ENCODE peak calls at places on chromosomes 2 and 18, in nine cellular contexts. One of them, this sample, is unnamed.

GRCh38 chr2:67841711-67842110 is 221.1 kb downstream of the C1D start:
- DNase-seq in left ventricle myocardium inferior: no peak
- DNase-seq in cardiac fibroblast: no peak
- DNase-seq in IMR-90: no peak
- DNase-seq in AG04450: no peak
- DNase-seq in adrenal gland: no peak
- DNase-seq in ovary: no peak
- DNase-seq in astrocyte of the cerebellum: no peak
- DNase-seq in breast epithelium: no peak
- DNase-seq in this sample: no peak

GRCh38 chr2:166060191-166060590 is 67.6 kb downstream of the SCN1A start:
- DNase-seq in left ventricle myocardium inferior: no peak
- DNase-seq in cardiac fibroblast: peak; percentile 82
- DNase-seq in IMR-90: peak; percentile 22
- DNase-seq in AG04450: no peak
- DNase-seq in adrenal gland: no peak
- DNase-seq in ovary: no peak
- DNase-seq in astrocyte of the cerebellum: no peak
- DNase-seq in breast epithelium: no peak
- DNase-seq in this sample: no peak

GRCh38 chr2:239945751-239946569 is 79.2 kb downstream of the NDUFA10 start:
- DNase-seq in left ventricle myocardium inferior: peak; percentile 7
- DNase-seq in cardiac fibroblast: no peak
- DNase-seq in IMR-90: no peak
- DNase-seq in AG04450: no peak
- DNase-seq in adrenal gland: no peak
- DNase-seq in ovary: peak; percentile 23
- DNase-seq in astrocyte of the cerebellum: no peak
- DNase-seq in breast epithelium: peak; percentile 30
- DNase-seq in this sample: no peak

GRCh38 chr18:43139288-43139946 is 23.9 kb upstream of the RIT2 start:
- DNase-seq in left ventricle myocardium inferior: no peak
- DNase-seq in cardiac fibroblast: no peak
- DNase-seq in IMR-90: no peak
- DNase-seq in AG04450: no peak
- DNase-seq in adrenal gland: no peak
- DNase-seq in ovary: no peak
- DNase-seq in astrocyte of the cerebellum: no peak
- DNase-seq in breast epithelium: no peak
- DNase-seq in this sample: no peak

GRCh38 chr2:84749442-84749841 is 131.4 kb downstream of the TRABD2A start:
- DNase-seq in left ventricle myocardium inferior: no peak
- DNase-seq in cardiac fibroblast: peak; percentile 34
- DNase-seq in IMR-90: no peak
- DNase-seq in AG04450: no peak
- DNase-seq in adrenal gland: no peak
- DNase-seq in ovary: no peak
- DNase-seq in astrocyte of the cerebellum: no peak
- DNase-seq in breast epithelium: no peak
- DNase-seq in this sample: no peak

GRCh38 chr18:58556333-58557012 is 72.4 kb downstream of the ALPK2 start:
- DNase-seq in left ventricle myocardium inferior: peak; percentile 67
- DNase-seq in cardiac fibroblast: no peak
- DNase-seq in IMR-90: no peak
- DNase-seq in AG04450: no peak
- DNase-seq in adrenal gland: no peak
- DNase-seq in ovary: no peak
- DNase-seq in astrocyte of the cerebellum: no peak
- DNase-seq in breast epithelium: no peak
- DNase-seq in this sample: no peak

GRCh38 chr2:217559084-217559483 is 443.7 kb downstream of the TNS1 start:
- DNase-seq in left ventricle myocardium inferior: no peak
- DNase-seq in cardiac fibroblast: no peak
- DNase-seq in IMR-90: no peak
- DNase-seq in AG04450: no peak
- DNase-seq in adrenal gland: no peak
- DNase-seq in ovary: no peak
- DNase-seq in astrocyte of the cerebellum: no peak
- DNase-seq in breast epithelium: no peak
- DNase-seq in this sample: no peak

GRCh38 chr2:196482119-196483065 is 157.1 kb upstream of the CCDC150 start:
- DNase-seq in left ventricle myocardium inferior: no peak
- DNase-seq in cardiac fibroblast: peak; percentile 82
- DNase-seq in IMR-90: peak; percentile 55
- DNase-seq in AG04450: no peak
- DNase-seq in adrenal gland: no peak
- DNase-seq in ovary: no peak
- DNase-seq in astrocyte of the cerebellum: no peak
- DNase-seq in breast epithelium: no peak
- DNase-seq in this sample: peak; percentile 55

DNA sequence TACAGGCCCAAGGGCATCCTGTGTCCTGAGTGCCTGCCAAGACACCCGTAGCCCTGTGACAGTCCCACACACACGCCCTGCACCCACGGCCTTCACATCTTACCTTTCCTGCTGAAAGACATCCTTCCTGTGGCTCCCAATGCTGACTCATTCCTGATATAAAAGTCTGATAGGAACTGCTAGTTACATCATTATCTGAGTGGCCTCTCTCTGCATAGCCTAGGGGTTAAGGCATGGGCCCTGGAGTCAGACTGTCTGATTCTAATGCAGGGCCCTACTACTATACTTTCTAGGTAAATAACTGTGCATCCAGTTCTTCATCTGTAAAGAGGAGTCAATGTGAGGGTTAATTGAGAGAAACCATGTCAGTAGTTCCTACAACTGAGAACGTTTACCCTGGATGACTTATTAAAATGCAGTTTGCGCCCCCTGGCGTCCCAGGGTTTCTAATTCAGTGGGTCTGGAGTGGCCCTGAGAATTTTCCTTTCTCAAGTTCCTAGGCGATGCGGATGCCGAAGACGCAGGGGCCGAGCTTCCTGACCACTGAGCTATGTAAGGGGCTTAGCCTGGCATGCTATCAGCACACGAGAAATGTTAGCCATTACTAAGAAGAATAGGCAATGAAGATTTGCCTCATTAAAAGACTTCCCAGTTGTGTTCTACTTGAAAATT is 6.0 kb upstream of the GPR45 start:
- DNase-seq in left ventricle myocardium inferior: peak; percentile 73
- DNase-seq in cardiac fibroblast: peak; percentile 88
- DNase-seq in IMR-90: peak; percentile 80
- DNase-seq in AG04450: peak; percentile 49
- DNase-seq in adrenal gland: peak; percentile 92
- DNase-seq in ovary: peak; percentile 72
- DNase-seq in astrocyte of the cerebellum: peak; percentile 74
- DNase-seq in breast epithelium: peak; percentile 60
- DNase-seq in this sample: peak; percentile 84
- TF ChIP-seq CTCF in left ventricle myocardium inferior: peak; percentile 78
- TF ChIP-seq CTCF in cardiac fibroblast: peak; percentile 73
- TF ChIP-seq CTCF in IMR-90: peak; percentile 82
- TF ChIP-seq CTCF in AG04450: peak; percentile 81
- TF ChIP-seq CTCF in adrenal gland: peak; percentile 62
- TF ChIP-seq CTCF in ovary: no peak
- TF ChIP-seq CTCF in astrocyte of the cerebellum: peak; percentile 76
- TF ChIP-seq CTCF in breast epithelium: no peak
- TF ChIP-seq CTCF in this sample: peak; percentile 78

GRCh38 chr2:55052087-55053061 is 2.1 kb upstream of the RTN4 start:
- DNase-seq in left ventricle myocardium inferior: no peak
- DNase-seq in cardiac fibroblast: no peak
- DNase-seq in IMR-90: peak; percentile 84
- DNase-seq in AG04450: no peak
- DNase-seq in adrenal gland: no peak
- DNase-seq in ovary: no peak
- DNase-seq in astrocyte of the cerebellum: no peak
- DNase-seq in breast epithelium: no peak
- DNase-seq in this sample: no peak

GRCh38 chr2:55054076-55054475 is 3.8 kb upstream of the RTN4 start:
- DNase-seq in left ventricle myocardium inferior: no peak
- DNase-seq in cardiac fibroblast: no peak
- DNase-seq in IMR-90: no peak
- DNase-seq in AG04450: no peak
- DNase-seq in adrenal gland: no peak
- DNase-seq in ovary: no peak
- DNase-seq in astrocyte of the cerebellum: no peak
- DNase-seq in breast epithelium: no peak
- DNase-seq in this sample: no peak

GRCh38 chr2:55054476-55054875 is 4.2 kb upstream of the RTN4 start:
- DNase-seq in left ventricle myocardium inferior: no peak
- DNase-seq in cardiac fibroblast: no peak
- DNase-seq in IMR-90: no peak
- DNase-seq in AG04450: no peak
- DNase-seq in adrenal gland: no peak
- DNase-seq in ovary: no peak
- DNase-seq in astrocyte of the cerebellum: no peak
- DNase-seq in breast epithelium: no peak
- DNase-seq in this sample: no peak

GRCh38 chr2:55057474-55057873 is 7.2 kb upstream of the RTN4 start:
- DNase-seq in left ventricle myocardium inferior: no peak
- DNase-seq in cardiac fibroblast: no peak
- DNase-seq in IMR-90: no peak
- DNase-seq in AG04450: no peak
- DNase-seq in adrenal gland: no peak
- DNase-seq in ovary: no peak
- DNase-seq in astrocyte of the cerebellum: no peak
- DNase-seq in breast epithelium: no peak
- DNase-seq in this sample: no peak

DNA sequence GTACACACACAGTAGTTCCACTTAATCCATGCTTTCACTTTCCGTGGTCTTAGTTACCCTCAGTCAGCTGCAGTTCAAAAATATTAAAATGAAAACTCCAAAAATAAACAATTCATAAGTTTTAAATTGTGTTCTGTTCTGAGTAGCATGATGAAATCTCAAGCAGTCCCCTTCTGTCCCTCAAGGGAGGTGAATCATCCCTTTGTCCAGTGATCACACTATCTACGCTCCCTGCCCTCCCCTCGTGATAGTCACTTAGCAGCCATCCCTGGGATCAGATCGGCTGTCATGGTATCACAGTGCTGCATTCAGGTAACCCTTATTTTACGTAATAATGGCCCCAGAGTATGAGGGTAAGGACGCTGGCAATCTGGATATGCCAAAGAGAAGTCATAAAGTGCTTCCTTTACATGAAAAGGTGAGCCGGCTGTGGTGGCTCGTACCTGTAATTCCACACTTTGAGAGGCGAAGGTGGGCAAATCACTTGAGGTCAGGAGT is 5.8 kb upstream of the RTN4 start:
- DNase-seq in left ventricle myocardium inferior: no peak
- DNase-seq in cardiac fibroblast: peak; percentile 87
- DNase-seq in IMR-90: peak; percentile 47
- DNase-seq in AG04450: no peak
- DNase-seq in adrenal gland: peak; percentile 79
- DNase-seq in ovary: no peak
- DNase-seq in astrocyte of the cerebellum: no peak
- DNase-seq in breast epithelium: no peak
- DNase-seq in this sample: peak; percentile 56
- H3K4me3 ChIP-seq in left ventricle myocardium inferior: no peak overlapping the region
- H3K4me3 ChIP-seq in cardiac fibroblast: no peak overlapping the region
- H3K4me3 ChIP-seq in IMR-90: no peak overlapping the region
- H3K4me3 ChIP-seq in AG04450: no peak overlapping the region
- H3K4me3 ChIP-seq in adrenal gland: no peak overlapping the region
- H3K4me3 ChIP-seq in ovary: no peak overlapping the region
- H3K4me3 ChIP-seq in astrocyte of the cerebellum: no peak overlapping the region
- H3K4me3 ChIP-seq in breast epithelium: no peak overlapping the region
- H3K4me3 ChIP-seq in this sample: no peak overlapping the region

GRCh38 chr18:39209173-39209572 is 1643.6 kb upstream of the CELF4 start:
- DNase-seq in left ventricle myocardium inferior: no peak
- DNase-seq in cardiac fibroblast: no peak
- DNase-seq in IMR-90: no peak
- DNase-seq in AG04450: no peak
- DNase-seq in adrenal gland: no peak
- DNase-seq in ovary: no peak
- DNase-seq in astrocyte of the cerebellum: no peak
- DNase-seq in breast epithelium: no peak
- DNase-seq in this sample: no peak
- TF ChIP-seq CTCF in left ventricle myocardium inferior: no peak
- TF ChIP-seq CTCF in cardiac fibroblast: no peak
- TF ChIP-seq CTCF in IMR-90: no peak
- TF ChIP-seq CTCF in AG04450: no peak
- TF ChIP-seq CTCF in adrenal gland: no peak
- TF ChIP-seq CTCF in ovary: no peak
- TF ChIP-seq CTCF in astrocyte of the cerebellum: no peak
- TF ChIP-seq CTCF in breast epithelium: no peak
- TF ChIP-seq CTCF in this sample: no peak

GRCh38 chr2:96885432-96886137 is 15.7 kb upstream of the SEMA4C start:
- DNase-seq in left ventricle myocardium inferior: no peak
- DNase-seq in cardiac fibroblast: no peak
- DNase-seq in IMR-90: no peak
- DNase-seq in AG04450: no peak
- DNase-seq in adrenal gland: no peak
- DNase-seq in ovary: no peak
- DNase-seq in astrocyte of the cerebellum: no peak
- DNase-seq in breast epithelium: no peak
- DNase-seq in this sample: no peak

GRCh38 chr2:96890726-96891385 is 21.0 kb upstream of the SEMA4C start:
- DNase-seq in left ventricle myocardium inferior: no peak
- DNase-seq in cardiac fibroblast: no peak
- DNase-seq in IMR-90: peak; percentile 43
- DNase-seq in AG04450: no peak
- DNase-seq in adrenal gland: no peak
- DNase-seq in ovary: no peak
- DNase-seq in astrocyte of the cerebellum: no peak
- DNase-seq in breast epithelium: no peak
- DNase-seq in this sample: no peak

GRCh38 chr2:96890252-96890651 is 20.4 kb upstream of the SEMA4C start:
- DNase-seq in left ventricle myocardium inferior: no peak
- DNase-seq in cardiac fibroblast: no peak
- DNase-seq in IMR-90: no peak
- DNase-seq in AG04450: no peak
- DNase-seq in adrenal gland: no peak
- DNase-seq in ovary: no peak
- DNase-seq in astrocyte of the cerebellum: no peak
- DNase-seq in breast epithelium: no peak
- DNase-seq in this sample: no peak

GRCh38 chr2:96887419-96888081 is 17.7 kb upstream of the SEMA4C start:
- DNase-seq in left ventricle myocardium inferior: peak; percentile 46
- DNase-seq in cardiac fibroblast: no peak
- DNase-seq in IMR-90: no peak
- DNase-seq in AG04450: no peak
- DNase-seq in adrenal gland: no peak
- DNase-seq in ovary: peak; percentile 69
- DNase-seq in astrocyte of the cerebellum: no peak
- DNase-seq in breast epithelium: no peak
- DNase-seq in this sample: peak; percentile 47

DNA sequence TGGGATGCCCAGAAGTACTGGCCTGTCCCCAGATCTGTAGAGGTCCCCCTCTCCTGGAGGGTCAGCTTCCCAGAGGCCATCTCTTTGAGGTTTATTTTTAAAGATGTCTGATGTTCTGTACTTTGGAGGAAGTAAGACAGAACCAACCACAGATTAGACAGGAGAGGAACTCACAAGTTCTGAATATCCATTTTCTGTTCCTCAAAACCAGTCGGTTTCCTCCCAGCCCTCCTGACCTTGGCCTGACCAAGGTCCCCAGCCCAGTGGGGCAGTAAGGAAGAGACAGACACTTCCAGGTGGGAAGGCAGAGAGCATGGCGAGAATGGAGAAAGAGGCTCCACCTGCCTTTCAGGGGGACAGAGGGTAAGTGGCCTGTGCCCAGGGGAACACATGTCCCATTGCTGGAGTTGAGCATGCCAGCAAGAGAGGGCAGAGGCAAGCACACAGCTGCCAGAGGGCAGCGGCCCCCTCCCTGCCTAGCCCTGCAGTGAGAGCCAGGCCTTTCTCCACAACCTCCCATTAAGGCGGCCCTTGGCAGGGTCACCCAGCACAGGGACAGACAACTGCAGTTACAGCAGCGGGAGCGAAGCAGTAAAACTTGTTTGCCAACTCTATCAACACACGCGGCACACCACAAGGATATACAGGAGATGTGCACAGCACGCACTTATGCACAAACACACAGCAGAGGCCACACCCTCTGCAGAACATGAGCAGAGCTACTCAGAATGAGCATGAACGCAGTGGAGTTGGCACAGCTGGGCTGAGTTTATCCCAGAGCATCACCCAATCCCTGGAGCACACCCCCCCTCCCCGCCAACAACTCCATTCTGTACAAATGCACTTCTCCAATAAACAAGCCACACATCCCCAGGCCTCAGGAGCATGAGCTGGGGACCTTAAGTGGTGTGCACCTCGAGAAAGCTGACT is 18.5 kb upstream of the SEMA4C start:
- DNase-seq in left ventricle myocardium inferior: peak; percentile 44
- DNase-seq in cardiac fibroblast: no peak
- DNase-seq in IMR-90: no peak
- DNase-seq in AG04450: no peak
- DNase-seq in adrenal gland: no peak
- DNase-seq in ovary: no peak
- DNase-seq in astrocyte of the cerebellum: no peak
- DNase-seq in breast epithelium: peak; percentile 84
- DNase-seq in this sample: no peak
- H3K4me3 ChIP-seq in left ventricle myocardium inferior: no peak overlapping the region
- H3K4me3 ChIP-seq in cardiac fibroblast: no peak overlapping the region
- H3K4me3 ChIP-seq in IMR-90: no peak overlapping the region
- H3K4me3 ChIP-seq in AG04450: no peak overlapping the region
- H3K4me3 ChIP-seq in adrenal gland: no peak overlapping the region
- H3K4me3 ChIP-seq in ovary: no peak overlapping the region
- H3K4me3 ChIP-seq in astrocyte of the cerebellum: no peak overlapping the region
- H3K4me3 ChIP-seq in breast epithelium: peak overlapping the region; percentile 21
- H3K4me3 ChIP-seq in this sample: no peak overlapping the region